ENCODE peak calls at places on chromosomes 16 and 17, in ten cellular contexts. D is stomach, S is IMR-90, U is spleen, Y is GM23338, T is HepG2, W is SK-N-SH, X is heart left ventricle, H is heart right ventricle, E is endodermal cell. L is an unnamed sample. For H3K4me1, the result is how much of the 10 kb centered on the place peaks cover.

GRCh38 chr16:54957403-54957802 is 26.7 kb downstream of the IRX5 start:
- DNase-seq in D (peak), S (no peak), U (no peak), Y (peak), T (peak), W (no peak), X (no peak), H (no peak), E (peak), L (peak)

GRCh38 chr16:17105239-17105721 is 365.5 kb downstream of the XYLT1 start:
- DNase-seq in D (no peak), S (peak), U (no peak), Y (peak), T (no peak), W (no peak), X (no peak), H (no peak), E (no peak), L (no peak)

GRCh38 chr16:4694664-4695451 is 1.5 kb downstream of the NUDT16L1 start:
- DNase-seq in D (no peak), S (no peak), U (peak), Y (no peak), T (no peak), W (peak), X (peak), H (peak), E (peak), L (no peak)

GRCh38 chr17:81733507-81734404 is 21.7 kb downstream of the SLC25A10 start:
- DNase-seq in D (peak), S (peak), U (peak), Y (peak), T (peak), W (peak), X (peak), H (peak), E (peak), L (peak)

GRCh38 chr17:60908324-60908723 is 230.7 kb downstream of the BCAS3 start:
- DNase-seq in D (no peak), S (no peak), U (no peak), Y (peak), T (no peak), W (no peak), X (no peak), H (no peak), E (no peak), L (no peak)

GRCh38 chr16:81261049-81261648 is 22.7 kb downstream of the BCO1 start:
- DNase-seq in D (peak), S (no peak), U (no peak), Y (peak), T (peak), W (peak), X (no peak), H (no peak), E (peak), L (no peak)

GRCh38 chr17:74262601-74263000 is 11.4 kb upstream of the DNAI2 start:
- DNase-seq in D (no peak), S (no peak), U (no peak), Y (no peak), T (no peak), W (no peak), X (no peak), H (no peak), E (peak), L (no peak)

GRCh38 chr16:3528406-3528805 is 27.6 kb downstream of the CLUAP1 start:
- DNase-seq in D (no peak), S (no peak), U (no peak), Y (no peak), T (no peak), W (no peak), X (no peak), H (no peak), E (no peak), L (no peak)

GRCh38 chr17:79945591-79946255 is 89.9 kb downstream of the TBC1D16 start:
- DNase-seq in D (no peak), S (no peak), U (no peak), Y (no peak), T (no peak), W (peak), X (peak), H (no peak), E (peak), L (no peak)

GRCh38 chr16:19044781-19045180 is 22.6 kb upstream of the COQ7 start:
- DNase-seq in D (no peak), S (no peak), U (no peak), Y (no peak), T (no peak), W (no peak), X (no peak), H (no peak), E (no peak), L (no peak)

GRCh38 chr16:84699712-84700517 is at the start of gene USP10:
- DNase-seq in D (peak), S (peak), U (peak), Y (peak), T (peak), W (peak), X (peak), H (peak), E (peak), L (peak)

GRCh38 chr16:89119161-89119621 is 25.5 kb downstream of the ACSF3 start:
- DNase-seq in D (no peak), S (no peak), U (peak), Y (no peak), T (no peak), W (no peak), X (no peak), H (no peak), E (no peak), L (no peak)

GRCh38 chr16:79146-80054 is 1.4 kb downstream of the MPG start:
- DNase-seq in D (no peak), S (peak), U (no peak), Y (no peak), T (no peak), W (no peak), X (no peak), H (no peak), E (no peak), L (no peak)

GRCh38 chr16:87166934-87167333 is 150.3 kb downstream of the C16orf95 start:
- DNase-seq in D (no peak), S (no peak), U (peak), Y (no peak), T (no peak), W (no peak), X (no peak), H (no peak), E (no peak), L (no peak)

GRCh38 chr17:43846963-43847369 is at the start of gene CD300LG:
- DNase-seq in D (no peak), S (no peak), U (no peak), Y (peak), T (no peak), W (peak), X (no peak), H (peak), E (peak), L (no peak)

GRCh38 chr16:79651363-79651762 is 50.8 kb upstream of the MAF start:
- DNase-seq in D (peak), S (peak), U (no peak), Y (no peak), T (no peak), W (no peak), X (peak), H (peak), E (no peak), L (peak)

GRCh38 chr16:85462405-85463227 is 150.5 kb upstream of the GSE1 start:
- DNase-seq in D (peak), S (no peak), U (no peak), Y (peak), T (no peak), W (peak), X (peak), H (peak), E (peak), L (no peak)

GRCh38 chr17:80096531-80097306 is 4.7 kb upstream of the GAA start:
- DNase-seq in D (no peak), S (no peak), U (peak), Y (no peak), T (no peak), W (peak), X (no peak), H (no peak), E (no peak), L (no peak)

GRCh38 chr16:84084570-84085270 is 32.0 kb downstream of the MBTPS1 start:
- DNase-seq in D (peak), S (peak), U (peak), Y (peak), T (peak), W (peak), X (peak), H (peak), E (peak), L (peak)

GRCh38 chr17:7023576-7024401 is 939 bp downstream of the BCL6B start:
- DNase-seq in D (peak), S (peak), U (peak), Y (peak), T (no peak), W (peak), X (peak), H (peak), E (peak), L (peak)

GRCh38 chr16:65961491-65962143 is 404.9 kb upstream of the CDH5 start:
- DNase-seq in D (no peak), S (peak), U (no peak), Y (no peak), T (no peak), W (no peak), X (no peak), H (no peak), E (no peak), L (no peak)

GRCh38 chr16:11138769-11139623 is 117.0 kb downstream of the SOCS1 start:
- DNase-seq in D (no peak), S (peak), U (no peak), Y (no peak), T (peak), W (no peak), X (no peak), H (no peak), E (no peak), L (no peak)
- H3K4me1 ChIP-seq in D (under half), S (under half), U (under half), Y (under half), T (under half), W (under half), X (under half), H (under half), E (under half), L (under half)

GRCh38 chr16:1791943-1792812 is 1.3 kb downstream of the IGFALS start:
- DNase-seq in D (no peak), S (no peak), U (peak), Y (no peak), T (no peak), W (no peak), X (peak), H (peak), E (peak), L (peak)
- H3K27ac ChIP-seq in D (no peak), S (no peak), U (no peak), Y (no peak), T (no peak), W (no peak), X (no peak), H (no peak), E (no peak), L (no peak)

DNA sequence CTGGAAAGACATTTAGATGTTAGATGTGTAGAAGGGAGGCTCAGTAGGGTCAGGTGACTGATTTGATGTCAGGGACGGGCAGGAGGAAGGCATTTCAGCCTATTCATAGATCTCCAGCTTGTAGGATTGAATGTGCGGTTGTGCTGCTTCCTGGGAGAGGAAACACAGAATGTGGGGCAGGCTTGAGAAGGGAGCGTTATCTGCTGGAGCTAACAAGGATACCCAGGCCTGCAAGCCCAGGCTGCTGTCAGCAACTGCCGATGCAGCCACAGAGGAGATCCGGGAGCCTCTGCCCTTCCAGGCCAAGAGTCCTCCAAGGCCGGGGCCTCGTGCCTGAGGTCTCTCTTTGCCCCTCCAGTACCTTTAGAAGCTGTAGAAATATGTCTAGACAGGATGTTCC is 205.6 kb downstream of the SPECC1 start:
- DNase-seq in D (no peak), S (no peak), U (no peak), Y (no peak), T (no peak), W (no peak), X (no peak), H (no peak), E (no peak), L (no peak)
- TF ChIP-seq CTCF in D (no peak), S (no peak), U (no peak), Y (no peak), T (no peak), W (no peak), X (no peak), H (no peak), E (no peak), L (no peak)

DNA sequence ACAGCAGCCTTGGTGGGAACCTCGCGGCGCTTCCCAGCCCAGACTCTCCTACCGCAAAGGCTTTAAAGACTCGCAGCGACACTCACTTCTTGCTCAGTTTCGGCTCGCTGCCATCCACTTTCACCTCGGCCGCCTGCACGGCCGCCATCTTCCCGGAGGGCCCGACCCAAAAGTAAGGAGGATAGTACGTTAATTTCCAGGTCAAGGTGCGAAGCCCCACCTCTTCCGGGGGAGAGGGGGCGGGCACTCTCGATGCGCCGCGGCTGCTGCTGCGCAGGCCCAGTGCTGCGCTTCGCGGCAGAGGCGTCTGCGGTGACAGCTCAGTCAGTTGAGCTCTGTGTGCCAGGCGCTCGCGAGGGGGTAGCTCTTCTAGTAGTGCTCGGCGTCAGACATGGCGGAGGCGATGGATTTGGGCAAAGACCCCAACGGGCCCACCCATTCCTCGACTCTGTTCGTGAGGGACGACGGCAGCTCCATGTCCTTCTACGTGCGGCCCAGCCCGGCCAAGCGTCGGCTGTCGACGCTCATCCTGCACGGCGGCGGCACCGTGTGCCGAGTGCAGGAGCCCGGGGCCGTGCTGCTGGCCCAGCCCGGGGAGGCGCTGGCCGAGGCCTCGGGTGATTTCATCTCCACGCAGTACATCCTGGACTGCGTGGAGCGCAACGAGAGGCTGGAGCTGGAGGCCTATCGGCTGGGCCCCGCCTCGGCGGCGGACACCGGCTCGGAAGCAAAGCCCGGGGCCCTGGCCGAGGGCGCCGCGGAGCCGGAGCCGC is at the start of the genes KARS1 and TERF2IP:
- DNase-seq in D (peak), S (peak), U (peak), Y (peak), T (peak), W (peak), X (peak), H (peak), E (peak), L (peak)
- H3K4me1 ChIP-seq in D (under half), S (under half), U (half or more), Y (under half), T (half or more), W (under half), X (under half), H (half or more), E (under half), L (under half)

GRCh38 chr16:72711823-72712222 is 336.1 kb downstream of the ZFHX3 start:
- DNase-seq in D (no peak), S (no peak), U (no peak), Y (no peak), T (no peak), W (no peak), X (no peak), H (no peak), E (no peak), L (no peak)

GRCh38 chr16:72715267-72715666 is 332.7 kb downstream of the ZFHX3 start:
- DNase-seq in D (no peak), S (peak), U (no peak), Y (no peak), T (no peak), W (no peak), X (no peak), H (no peak), E (no peak), L (no peak)
- H3K27ac ChIP-seq in D (no peak), S (no peak), U (no peak), Y (no peak), T (no peak), W (no peak), X (no peak), H (no peak), E (no peak), L (no peak)

DNA sequence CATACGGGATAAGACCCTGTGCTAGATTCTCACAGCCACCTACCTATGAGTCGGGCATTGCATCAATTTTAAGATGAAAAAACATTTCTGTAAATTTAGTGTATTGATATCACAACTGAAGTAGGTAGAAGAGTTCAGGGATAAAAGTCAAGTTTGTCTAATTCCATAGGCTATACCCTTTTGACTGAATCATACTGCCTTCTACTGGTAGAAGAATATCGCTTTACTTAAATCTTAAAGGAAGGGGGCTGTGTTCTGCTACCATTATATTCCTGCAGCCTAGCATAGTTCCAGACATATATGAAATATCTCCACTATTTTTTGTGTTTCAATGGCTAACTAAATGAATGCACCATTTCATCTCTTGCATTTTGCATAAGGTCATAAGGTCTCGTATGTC is 1128.6 kb downstream of the CDH8 start:
- DNase-seq in D (no peak), S (no peak), U (no peak), Y (peak), T (no peak), W (no peak), X (no peak), H (no peak), E (no peak), L (no peak)
- TF ChIP-seq CTCF in D (no peak), S (no peak), U (no peak), Y (peak), T (no peak), W (no peak), X (peak), H (peak), E (peak), L (no peak)

L was measured in colonic mucosa.